ENCODE peak calls at places on chromosomes 3 and 15, in six cellular contexts. One of them, this sample, is unnamed.

GRCh38 chr15:71683401-71684274 is 126.7 kb upstream of the NR2E3 start:
- DNase-seq in HFF-Myc: no peak
- DNase-seq in lower leg skin: no peak
- DNase-seq in astrocyte of the spinal cord: no peak
- DNase-seq in sigmoid colon: no peak
- DNase-seq in tibial nerve: no peak
- DNase-seq in this sample: no peak

GRCh38 chr3:58532794-58533220 is 4.2 kb downstream of the ACOX2 start:
- DNase-seq in HFF-Myc: no peak
- DNase-seq in lower leg skin: peak
- DNase-seq in astrocyte of the spinal cord: peak
- DNase-seq in sigmoid colon: peak
- DNase-seq in tibial nerve: peak
- DNase-seq in this sample: no peak

GRCh38 chr15:46489276-46489675 is 854.4 kb downstream of the SQOR start:
- DNase-seq in HFF-Myc: no peak
- DNase-seq in lower leg skin: no peak
- DNase-seq in astrocyte of the spinal cord: no peak
- DNase-seq in sigmoid colon: no peak
- DNase-seq in tibial nerve: no peak
- DNase-seq in this sample: no peak

GRCh38 chr15:91865903-91866302 is 12.4 kb downstream of the SLCO3A1 start:
- DNase-seq in HFF-Myc: no peak
- DNase-seq in lower leg skin: no peak
- DNase-seq in astrocyte of the spinal cord: no peak
- DNase-seq in sigmoid colon: no peak
- DNase-seq in tibial nerve: no peak
- DNase-seq in this sample: no peak

GRCh38 chr3:57729339-57730039 is 26.6 kb upstream of the SLMAP start:
- DNase-seq in HFF-Myc: no peak
- DNase-seq in lower leg skin: no peak
- DNase-seq in astrocyte of the spinal cord: peak
- DNase-seq in sigmoid colon: no peak
- DNase-seq in tibial nerve: no peak
- DNase-seq in this sample: no peak

GRCh38 chr15:96887730-96888129 is 557.2 kb downstream of the NR2F2 start:
- DNase-seq in HFF-Myc: no peak
- DNase-seq in lower leg skin: no peak
- DNase-seq in astrocyte of the spinal cord: no peak
- DNase-seq in sigmoid colon: no peak
- DNase-seq in tibial nerve: no peak
- DNase-seq in this sample: no peak

GRCh38 chr15:89016549-89017041 is 71.7 kb upstream of the ABHD2 start:
- DNase-seq in HFF-Myc: no peak
- DNase-seq in lower leg skin: no peak
- DNase-seq in astrocyte of the spinal cord: peak
- DNase-seq in sigmoid colon: no peak
- DNase-seq in tibial nerve: no peak
- DNase-seq in this sample: no peak

GRCh38 chr3:64027708-64028107 is 4.4 kb upstream of the PSMD6 start:
- DNase-seq in HFF-Myc: no peak
- DNase-seq in lower leg skin: no peak
- DNase-seq in astrocyte of the spinal cord: no peak
- DNase-seq in sigmoid colon: no peak
- DNase-seq in tibial nerve: no peak
- DNase-seq in this sample: no peak

GRCh38 chr15:37046876-37047614 is 53.3 kb downstream of the MEIS2 start:
- DNase-seq in HFF-Myc: no peak
- DNase-seq in lower leg skin: no peak
- DNase-seq in astrocyte of the spinal cord: peak
- DNase-seq in sigmoid colon: no peak
- DNase-seq in tibial nerve: no peak
- DNase-seq in this sample: no peak

GRCh38 chr15:40160021-40160420 is 848 bp upstream of the BUB1B start:
- DNase-seq in HFF-Myc: no peak
- DNase-seq in lower leg skin: no peak
- DNase-seq in astrocyte of the spinal cord: no peak
- DNase-seq in sigmoid colon: no peak
- DNase-seq in tibial nerve: no peak
- DNase-seq in this sample: no peak

GRCh38 chr3:155853214-155854146 is 747 bp downstream of the SLC33A1 start:
- DNase-seq in HFF-Myc: no peak
- DNase-seq in lower leg skin: peak
- DNase-seq in astrocyte of the spinal cord: no peak
- DNase-seq in sigmoid colon: peak
- DNase-seq in tibial nerve: no peak
- DNase-seq in this sample: no peak

GRCh38 chr3:8990266-8991215 is 27.3 kb upstream of the RAD18 start:
- DNase-seq in HFF-Myc: peak
- DNase-seq in lower leg skin: no peak
- DNase-seq in astrocyte of the spinal cord: peak
- DNase-seq in sigmoid colon: no peak
- DNase-seq in tibial nerve: no peak
- DNase-seq in this sample: peak

GRCh38 chr3:194967126-194968117 is 281.7 kb downstream of the FAM43A start:
- DNase-seq in HFF-Myc: no peak
- DNase-seq in lower leg skin: no peak
- DNase-seq in astrocyte of the spinal cord: no peak
- DNase-seq in sigmoid colon: peak
- DNase-seq in tibial nerve: no peak
- DNase-seq in this sample: no peak

GRCh38 chr15:29822100-29822684 is at the start of gene TJP1:
- DNase-seq in HFF-Myc: no peak
- DNase-seq in lower leg skin: peak
- DNase-seq in astrocyte of the spinal cord: peak
- DNase-seq in sigmoid colon: peak
- DNase-seq in tibial nerve: peak
- DNase-seq in this sample: peak

GRCh38 chr15:38843736-38844590 is 279.3 kb upstream of the RASGRP1 start:
- DNase-seq in HFF-Myc: peak
- DNase-seq in lower leg skin: no peak
- DNase-seq in astrocyte of the spinal cord: no peak
- DNase-seq in sigmoid colon: no peak
- DNase-seq in tibial nerve: no peak
- DNase-seq in this sample: no peak

GRCh38 chr3:78645628-78646310 is 1122.0 kb downstream of the ROBO1 start:
- DNase-seq in HFF-Myc: peak
- DNase-seq in lower leg skin: no peak
- DNase-seq in astrocyte of the spinal cord: peak
- DNase-seq in sigmoid colon: no peak
- DNase-seq in tibial nerve: no peak
- DNase-seq in this sample: peak

GRCh38 chr15:57312323-57313133 is 63.8 kb upstream of the CGNL1 start:
- DNase-seq in HFF-Myc: no peak
- DNase-seq in lower leg skin: no peak
- DNase-seq in astrocyte of the spinal cord: no peak
- DNase-seq in sigmoid colon: peak
- DNase-seq in tibial nerve: no peak
- DNase-seq in this sample: no peak

GRCh38 chr3:15601046-15601398 is 347 bp downstream of the HACL1 start:
- DNase-seq in HFF-Myc: no peak
- DNase-seq in lower leg skin: no peak
- DNase-seq in astrocyte of the spinal cord: no peak
- DNase-seq in sigmoid colon: no peak
- DNase-seq in tibial nerve: no peak
- DNase-seq in this sample: no peak

GRCh38 chr3:129723558-129724324 is 117.3 kb upstream of the PLXND1 start:
- DNase-seq in HFF-Myc: peak
- DNase-seq in lower leg skin: peak
- DNase-seq in astrocyte of the spinal cord: peak
- DNase-seq in sigmoid colon: peak
- DNase-seq in tibial nerve: peak
- DNase-seq in this sample: peak

GRCh38 chr3:177516130-177517011 is 319.1 kb upstream of the TBL1XR1 start:
- DNase-seq in HFF-Myc: peak
- DNase-seq in lower leg skin: no peak
- DNase-seq in astrocyte of the spinal cord: peak
- DNase-seq in sigmoid colon: no peak
- DNase-seq in tibial nerve: no peak
- DNase-seq in this sample: peak

GRCh38 chr15:44426975-44427755 is at the start of gene CTDSPL2:
- DNase-seq in HFF-Myc: peak
- DNase-seq in lower leg skin: peak
- DNase-seq in astrocyte of the spinal cord: peak
- DNase-seq in sigmoid colon: peak
- DNase-seq in tibial nerve: peak
- DNase-seq in this sample: peak

GRCh38 chr15:80174017-80174746 is 21.4 kb downstream of the FAH start:
- DNase-seq in HFF-Myc: no peak
- DNase-seq in lower leg skin: no peak
- DNase-seq in astrocyte of the spinal cord: peak
- DNase-seq in sigmoid colon: peak
- DNase-seq in tibial nerve: no peak
- DNase-seq in this sample: peak

GRCh38 chr15:58039260-58040035 is 26.1 kb downstream of the ALDH1A2 start:
- DNase-seq in HFF-Myc: no peak
- DNase-seq in lower leg skin: no peak
- DNase-seq in astrocyte of the spinal cord: no peak
- DNase-seq in sigmoid colon: no peak
- DNase-seq in tibial nerve: no peak
- DNase-seq in this sample: no peak

GRCh38 chr3:189718215-189718614 is 87.0 kb downstream of the TP63 start:
- DNase-seq in HFF-Myc: no peak
- DNase-seq in lower leg skin: no peak
- DNase-seq in astrocyte of the spinal cord: no peak
- DNase-seq in sigmoid colon: no peak
- DNase-seq in tibial nerve: no peak
- DNase-seq in this sample: no peak

GRCh38 chr15:91150492-91151160 is 50.6 kb downstream of the SV2B start:
- DNase-seq in HFF-Myc: no peak
- DNase-seq in lower leg skin: no peak
- DNase-seq in astrocyte of the spinal cord: no peak
- DNase-seq in sigmoid colon: no peak
- DNase-seq in tibial nerve: no peak
- DNase-seq in this sample: no peak

GRCh38 chr3:134212898-134213665 is 37.6 kb downstream of the RYK start:
- DNase-seq in HFF-Myc: peak
- DNase-seq in lower leg skin: peak
- DNase-seq in astrocyte of the spinal cord: peak
- DNase-seq in sigmoid colon: peak
- DNase-seq in tibial nerve: peak
- DNase-seq in this sample: peak

GRCh38 chr3:170485294-170485693 is 66.6 kb downstream of the CLDN11 start:
- DNase-seq in HFF-Myc: no peak
- DNase-seq in lower leg skin: no peak
- DNase-seq in astrocyte of the spinal cord: no peak
- DNase-seq in sigmoid colon: no peak
- DNase-seq in tibial nerve: no peak
- DNase-seq in this sample: no peak

GRCh38 chr3:170482199-170482598 is 63.5 kb downstream of the CLDN11 start:
- DNase-seq in HFF-Myc: no peak
- DNase-seq in lower leg skin: no peak
- DNase-seq in astrocyte of the spinal cord: no peak
- DNase-seq in sigmoid colon: no peak
- DNase-seq in tibial nerve: no peak
- DNase-seq in this sample: no peak

GRCh38 chr3:170485696-170486095 is 67.0 kb downstream of the CLDN11 start:
- DNase-seq in HFF-Myc: no peak
- DNase-seq in lower leg skin: no peak
- DNase-seq in astrocyte of the spinal cord: no peak
- DNase-seq in sigmoid colon: no peak
- DNase-seq in tibial nerve: no peak
- DNase-seq in this sample: no peak

GRCh38 chr3:170484869-170485268 is 66.2 kb downstream of the CLDN11 start:
- DNase-seq in HFF-Myc: no peak
- DNase-seq in lower leg skin: no peak
- DNase-seq in astrocyte of the spinal cord: no peak
- DNase-seq in sigmoid colon: no peak
- DNase-seq in tibial nerve: no peak
- DNase-seq in this sample: no peak

GRCh38 chr3:170483485-170484262 is 65.0 kb downstream of the CLDN11 start:
- DNase-seq in HFF-Myc: no peak
- DNase-seq in lower leg skin: no peak
- DNase-seq in astrocyte of the spinal cord: no peak
- DNase-seq in sigmoid colon: no peak
- DNase-seq in tibial nerve: no peak
- DNase-seq in this sample: no peak
- TF ChIP-seq CTCF in HFF-Myc: peak
- TF ChIP-seq CTCF in lower leg skin: no peak
- TF ChIP-seq CTCF in astrocyte of the spinal cord: peak
- TF ChIP-seq CTCF in sigmoid colon: no peak
- TF ChIP-seq CTCF in tibial nerve: no peak
- TF ChIP-seq CTCF in this sample: peak

DNA sequence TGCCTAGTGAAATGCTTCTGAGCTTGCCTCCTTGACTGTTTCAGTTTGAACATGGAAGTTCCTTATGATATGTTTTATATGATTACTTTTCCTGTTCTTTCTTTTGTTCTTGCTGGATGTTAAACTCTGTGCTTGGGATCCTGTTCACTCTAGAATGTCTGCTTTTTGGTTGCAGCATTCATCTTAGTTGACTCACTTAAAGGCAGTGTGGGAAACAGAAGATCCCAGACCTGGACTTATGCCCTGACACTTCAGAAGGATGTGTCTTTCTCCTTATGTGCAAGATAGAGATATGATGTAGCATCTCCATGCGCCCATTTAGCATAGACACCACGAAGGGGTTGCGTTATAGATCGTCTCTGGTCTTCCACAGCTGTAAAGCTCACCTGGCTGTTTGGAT is 7.3 kb downstream of the CHCHD6 start:
- DNase-seq in HFF-Myc: no peak
- DNase-seq in lower leg skin: no peak
- DNase-seq in astrocyte of the spinal cord: peak
- DNase-seq in sigmoid colon: no peak
- DNase-seq in tibial nerve: no peak
- DNase-seq in this sample: no peak
- TF ChIP-seq CTCF in HFF-Myc: no peak
- TF ChIP-seq CTCF in lower leg skin: no peak
- TF ChIP-seq CTCF in astrocyte of the spinal cord: no peak
- TF ChIP-seq CTCF in sigmoid colon: no peak
- TF ChIP-seq CTCF in tibial nerve: no peak
- TF ChIP-seq CTCF in this sample: no peak

GRCh38 chr15:61644550-61644949 is 415.4 kb upstream of the RORA start:
- DNase-seq in HFF-Myc: no peak
- DNase-seq in lower leg skin: no peak
- DNase-seq in astrocyte of the spinal cord: no peak
- DNase-seq in sigmoid colon: no peak
- DNase-seq in tibial nerve: no peak
- DNase-seq in this sample: no peak
- TF ChIP-seq CTCF in HFF-Myc: no peak
- TF ChIP-seq CTCF in lower leg skin: no peak
- TF ChIP-seq CTCF in astrocyte of the spinal cord: no peak
- TF ChIP-seq CTCF in sigmoid colon: no peak
- TF ChIP-seq CTCF in tibial nerve: no peak
- TF ChIP-seq CTCF in this sample: no peak

GRCh38 chr3:7546219-7546618 is 685.3 kb downstream of the GRM7 start:
- DNase-seq in HFF-Myc: no peak
- DNase-seq in lower leg skin: no peak
- DNase-seq in astrocyte of the spinal cord: peak
- DNase-seq in sigmoid colon: no peak
- DNase-seq in tibial nerve: no peak
- DNase-seq in this sample: no peak
- TF ChIP-seq CTCF in HFF-Myc: no peak
- TF ChIP-seq CTCF in lower leg skin: no peak
- TF ChIP-seq CTCF in astrocyte of the spinal cord: peak
- TF ChIP-seq CTCF in sigmoid colon: no peak
- TF ChIP-seq CTCF in tibial nerve: no peak
- TF ChIP-seq CTCF in this sample: no peak

GRCh38 chr3:31610700-31611275 is 78.1 kb downstream of the STT3B start:
- DNase-seq in HFF-Myc: peak
- DNase-seq in lower leg skin: no peak
- DNase-seq in astrocyte of the spinal cord: peak
- DNase-seq in sigmoid colon: no peak
- DNase-seq in tibial nerve: no peak
- DNase-seq in this sample: peak
- TF ChIP-seq CTCF in HFF-Myc: peak
- TF ChIP-seq CTCF in lower leg skin: no peak
- TF ChIP-seq CTCF in astrocyte of the spinal cord: peak
- TF ChIP-seq CTCF in sigmoid colon: no peak
- TF ChIP-seq CTCF in tibial nerve: peak
- TF ChIP-seq CTCF in this sample: peak

This sample was measured in AG09319.